ENCODE peak calls at places on chromosomes 3 and 15, in six cellular contexts. R is K562, M is HCT116, N is WTC11, I is H1, G is GM12878. V is an unnamed sample.

GRCh38 chr15:29133791-29134190 is 135.8 kb downstream of the NSMCE3 start:
- DNase-seq in R (no peak), M (no peak), N (no peak), I (no peak), G (no peak), V (no peak)

GRCh38 chr3:193145248-193145647 is 95.8 kb upstream of the PLAAT1 start:
- DNase-seq in R (no peak), M (no peak), N (no peak), I (no peak), G (no peak), V (no peak)

GRCh38 chr15:61421470-61421869 is 192.4 kb upstream of the RORA start:
- DNase-seq in R (no peak), M (no peak), N (no peak), I (no peak), G (no peak), V (no peak)

GRCh38 chr3:152405915-152406802 is 137.4 kb downstream of the MBNL1 start:
- DNase-seq in R (no peak), M (no peak), N (no peak), I (no peak), G (no peak), V (no peak)

GRCh38 chr3:12663311-12663935 is 494 bp downstream of the RAF1 start:
- DNase-seq in R (peak), M (no peak), N (no peak), I (no peak), G (no peak), V (no peak)

GRCh38 chr3:17579289-17580031 is 163.0 kb downstream of the TBC1D5 start:
- DNase-seq in R (no peak), M (no peak), N (no peak), I (no peak), G (peak), V (no peak)

GRCh38 chr3:17885986-17886385 is 143.6 kb upstream of the TBC1D5 start:
- DNase-seq in R (no peak), M (no peak), N (no peak), I (no peak), G (no peak), V (no peak)

GRCh38 chr3:52047295-52047960 is 8.9 kb downstream of the DUSP7 start:
- DNase-seq in R (no peak), M (no peak), N (no peak), I (no peak), G (no peak), V (no peak)

GRCh38 chr3:142577701-142578308 is 728 bp downstream of the ATR start:
- DNase-seq in R (no peak), M (no peak), N (no peak), I (no peak), G (no peak), V (no peak)

GRCh38 chr3:139127101-139127500 is 82.4 kb upstream of the PRR23C start:
- DNase-seq in R (no peak), M (no peak), N (no peak), I (no peak), G (no peak), V (no peak)

GRCh38 chr15:64774556-64775523 is 549 bp downstream of the RBPMS2 start:
- DNase-seq in R (peak), M (no peak), N (peak), I (no peak), G (no peak), V (no peak)

GRCh38 chr3:111735271-111735758 is 123.8 kb upstream of the PHLDB2 start:
- DNase-seq in R (no peak), M (peak), N (no peak), I (no peak), G (no peak), V (peak)

GRCh38 chr15:26831951-26832350 is 34.9 kb upstream of the GABRA5 start:
- DNase-seq in R (no peak), M (no peak), N (no peak), I (no peak), G (no peak), V (no peak)

GRCh38 chr3:52058111-52058510 is 1.7 kb upstream of the DUSP7 start:
- DNase-seq in R (no peak), M (no peak), N (no peak), I (no peak), G (no peak), V (no peak)

GRCh38 chr3:45613781-45614180 is 19.2 kb downstream of the LIMD1 start:
- DNase-seq in R (no peak), M (no peak), N (no peak), I (no peak), G (no peak), V (no peak)

GRCh38 chr3:45611619-45612018 is 17.1 kb downstream of the LIMD1 start:
- DNase-seq in R (no peak), M (no peak), N (no peak), I (no peak), G (no peak), V (peak)

GRCh38 chr3:45610129-45610528 is 15.6 kb downstream of the LIMD1 start:
- DNase-seq in R (no peak), M (no peak), N (no peak), I (no peak), G (no peak), V (no peak)

GRCh38 chr3:45612138-45612537 is 17.6 kb downstream of the LIMD1 start:
- DNase-seq in R (no peak), M (no peak), N (no peak), I (no peak), G (no peak), V (no peak)

GRCh38 chr3:45612918-45613602 is 18.5 kb downstream of the LIMD1 start:
- DNase-seq in R (no peak), M (no peak), N (no peak), I (no peak), G (peak), V (no peak)
- TF ChIP-seq ATF3 in R (no peak), M (no peak), N (no peak), I (no peak), G (no peak), V (no peak)

GRCh38 chr3:184598220-184598927 is 36.8 kb downstream of the EPHB3 start:
- DNase-seq in R (no peak), M (no peak), N (no peak), I (no peak), G (no peak), V (no peak)
- TF ChIP-seq MAX in R (no peak), M (no peak), N (no peak), I (no peak), G (no peak), V (no peak)

DNA sequence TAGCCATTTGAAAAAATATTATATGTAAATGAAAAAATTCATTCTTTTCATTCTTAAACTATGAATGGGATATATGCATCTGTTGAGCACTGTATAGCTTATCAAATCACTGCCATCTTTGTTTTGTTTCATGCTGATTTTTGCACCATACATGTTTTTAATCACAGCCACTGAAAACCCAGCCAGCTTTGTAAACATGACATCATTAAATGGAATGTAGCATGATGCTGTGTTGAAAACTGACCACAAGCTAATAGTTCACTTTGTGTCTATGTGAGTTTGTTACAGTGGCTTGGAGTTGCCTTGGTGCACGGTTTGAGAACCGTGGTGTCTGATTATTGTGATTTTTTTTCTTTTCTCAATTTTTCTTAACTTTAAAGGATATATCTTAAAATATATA is 75.7 kb downstream of the GMPS start:
- DNase-seq in R (no peak), M (no peak), N (no peak), I (no peak), G (no peak), V (peak)
- TF ChIP-seq ATF3 in R (peak), M (no peak), N (no peak), I (no peak), G (no peak), V (no peak)

GRCh38 chr3:172218350-172219323 is 179.3 kb downstream of the FNDC3B start:
- DNase-seq in R (no peak), M (no peak), N (no peak), I (no peak), G (peak), V (no peak)

GRCh38 chr3:172216843-172217404 is 177.5 kb downstream of the FNDC3B start:
- DNase-seq in R (no peak), M (no peak), N (no peak), I (no peak), G (no peak), V (no peak)

GRCh38 chr3:172219750-172220149 is 180.4 kb downstream of the FNDC3B start:
- DNase-seq in R (no peak), M (no peak), N (no peak), I (no peak), G (no peak), V (no peak)

GRCh38 chr3:172216267-172216666 is 176.9 kb downstream of the FNDC3B start:
- DNase-seq in R (no peak), M (no peak), N (no peak), I (no peak), G (no peak), V (no peak)

GRCh38 chr3:172217877-172218276 is 178.5 kb downstream of the FNDC3B start:
- DNase-seq in R (no peak), M (no peak), N (no peak), I (no peak), G (no peak), V (no peak)
- TF ChIP-seq MAX in R (no peak), M (no peak), N (no peak), I (no peak), G (no peak), V (no peak)

GRCh38 chr3:183578179-183578578 is 22.7 kb upstream of the KLHL6 start:
- DNase-seq in R (no peak), M (no peak), N (no peak), I (no peak), G (no peak), V (no peak)

GRCh38 chr3:183581496-183582155 is 26.1 kb upstream of the KLHL6 start:
- DNase-seq in R (no peak), M (no peak), N (no peak), I (no peak), G (no peak), V (no peak)

GRCh38 chr3:183582161-183582560 is 26.7 kb upstream of the KLHL6 start:
- DNase-seq in R (no peak), M (no peak), N (no peak), I (no peak), G (no peak), V (no peak)

GRCh38 chr3:183577336-183577735 is 21.8 kb upstream of the KLHL6 start:
- DNase-seq in R (no peak), M (no peak), N (no peak), I (no peak), G (no peak), V (no peak)

DNA sequence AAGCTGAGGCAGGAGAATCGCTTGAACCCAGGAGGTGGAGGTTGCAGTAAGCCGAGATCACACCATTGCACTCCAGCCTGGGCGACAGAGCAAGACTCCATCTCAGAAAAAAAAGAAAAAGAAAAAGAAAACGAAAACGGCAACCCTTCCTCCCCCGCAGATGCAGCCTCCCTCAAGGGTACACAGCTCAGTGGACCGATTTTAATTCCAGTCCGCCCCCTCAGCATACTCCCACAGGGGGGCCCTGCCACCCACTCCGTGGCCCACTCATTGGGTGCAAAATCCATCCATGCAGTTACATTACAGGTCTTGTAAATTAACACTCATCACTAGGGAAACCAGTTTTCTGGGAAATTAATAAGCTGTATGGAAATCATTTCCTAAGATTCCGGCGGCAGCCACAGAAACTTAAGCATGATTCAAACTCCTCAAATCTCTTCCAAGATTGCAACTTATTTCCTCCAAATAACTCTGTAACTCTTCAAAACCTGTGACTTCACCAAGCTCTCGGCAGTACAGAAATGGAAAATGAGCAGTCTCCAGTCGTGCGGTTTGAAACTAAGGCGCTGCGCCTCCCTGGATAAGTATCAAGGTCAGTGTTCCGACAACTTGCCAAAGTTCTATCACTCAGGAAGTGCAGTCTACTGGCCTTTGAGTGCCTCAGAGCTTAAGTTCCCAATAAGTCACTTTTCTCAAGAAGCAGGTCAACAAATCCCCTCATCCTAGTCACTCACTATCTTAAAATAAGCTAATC is 24.6 kb upstream of the KLHL6 start:
- DNase-seq in R (no peak), M (no peak), N (no peak), I (no peak), G (no peak), V (no peak)
- TF ChIP-seq ATF3 in R (no peak), M (no peak), N (no peak), I (no peak), G (no peak), V (no peak)

GRCh38 chr3:145427355-145427754 is 733.6 kb downstream of the PLOD2 start:
- DNase-seq in R (no peak), M (no peak), N (no peak), I (no peak), G (no peak), V (no peak)
- TF ChIP-seq MAX in R (no peak), M (no peak), N (no peak), I (no peak), G (no peak), V (no peak)

DNA sequence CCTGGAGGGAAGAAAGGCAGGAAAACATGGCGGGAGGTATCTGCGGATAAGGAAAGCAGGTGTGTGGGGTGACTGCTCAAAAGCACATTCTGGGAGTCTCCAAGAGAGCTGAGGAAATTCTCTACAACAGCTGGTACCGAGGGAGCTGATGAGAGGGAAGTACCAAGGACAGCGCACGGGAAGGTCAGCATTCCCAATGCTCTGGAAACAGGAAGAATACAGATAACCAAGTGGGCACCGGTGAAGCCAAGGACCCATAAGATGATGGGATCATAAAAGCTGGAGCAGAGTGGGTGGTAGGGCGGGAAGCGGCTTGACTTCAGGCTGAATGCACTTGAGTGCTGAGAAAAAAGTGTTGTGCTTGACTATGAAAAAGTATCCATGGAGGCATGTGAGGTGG is 215.3 kb downstream of the NR1D2 start:
- DNase-seq in R (no peak), M (no peak), N (peak), I (no peak), G (no peak), V (no peak)
- TF ChIP-seq ATF3 in R (no peak), M (no peak), N (no peak), I (no peak), G (no peak), V (no peak)

GRCh38 chr3:129224984-129225393 is 24.4 kb upstream of the COPG1 start:
- DNase-seq in R (no peak), M (no peak), N (no peak), I (no peak), G (no peak), V (peak)
- TF ChIP-seq MAX in R (no peak), M (no peak), N (no peak), I (no peak), G (no peak), V (peak)